ENCODE peak calls at places on chromosomes 1 and 21, in ten cellular contexts. L is H1, Z is lower lobe of right lung, I is keratinocyte, E is heart right ventricle, G is IMR-90, U is Karpas-422, B is SJSA1, M is kidney, A is left ventricle myocardium inferior. Y is an unnamed sample. For H3K9me3, the result is how much of the 10 kb centered on the place peaks cover.

GRCh38 chr1:33640114-33640660 is 167.7 kb downstream of the ZSCAN20 start:
- DNase-seq in L (no peak), Z (no peak), I (no peak), E (no peak), G (peak), U (no peak), B (no peak), M (no peak), A (no peak), Y (no peak)

GRCh38 chr1:163174524-163175437 is 27.9 kb downstream of the RGS5 start:
- DNase-seq in L (peak), Z (peak), I (no peak), E (peak), G (peak), U (peak), B (peak), M (peak), A (peak), Y (peak)

GRCh38 chr1:180155202-180155682 is 573 bp downstream of the QSOX1 start:
- DNase-seq in L (no peak), Z (no peak), I (no peak), E (peak), G (no peak), U (no peak), B (no peak), M (no peak), A (no peak), Y (no peak)

GRCh38 chr1:12179111-12179519 is 12.3 kb downstream of the TNFRSF1B start:
- DNase-seq in L (no peak), Z (no peak), I (no peak), E (no peak), G (peak), U (no peak), B (peak), M (no peak), A (no peak), Y (peak)

GRCh38 chr1:151968058-151968457 is 25.6 kb downstream of the S100A10 start:
- DNase-seq in L (no peak), Z (no peak), I (no peak), E (no peak), G (peak), U (peak), B (peak), M (no peak), A (no peak), Y (peak)

GRCh38 chr1:81237531-81238528 is 562.9 kb upstream of the ADGRL2 start:
- DNase-seq in L (no peak), Z (no peak), I (no peak), E (no peak), G (peak), U (no peak), B (no peak), M (no peak), A (no peak), Y (peak)

GRCh38 chr1:190478193-190479007 is 736 bp upstream of the BRINP3 start:
- DNase-seq in L (no peak), Z (no peak), I (no peak), E (no peak), G (peak), U (no peak), B (no peak), M (peak), A (no peak), Y (no peak)

GRCh38 chr1:243473281-243474210 is 217.7 kb downstream of the SDCCAG8 start:
- DNase-seq in L (no peak), Z (no peak), I (no peak), E (no peak), G (peak), U (no peak), B (no peak), M (no peak), A (no peak), Y (no peak)

GRCh38 chr1:22702671-22703070 is 8.0 kb upstream of the EPHB2 start:
- DNase-seq in L (no peak), Z (no peak), I (no peak), E (no peak), G (peak), U (no peak), B (no peak), M (no peak), A (no peak), Y (no peak)

GRCh38 chr1:152111515-152111968 is 3.7 kb downstream of the TCHH start:
- DNase-seq in L (no peak), Z (no peak), I (no peak), E (no peak), G (peak), U (peak), B (peak), M (peak), A (no peak), Y (no peak)

GRCh38 chr1:184367427-184368038 is 19.3 kb upstream of the C1orf21 start:
- DNase-seq in L (no peak), Z (no peak), I (no peak), E (no peak), G (no peak), U (no peak), B (no peak), M (no peak), A (no peak), Y (no peak)

GRCh38 chr1:228544921-228545591 is 57.9 kb downstream of the RNF187 start:
- DNase-seq in L (no peak), Z (no peak), I (no peak), E (no peak), G (no peak), U (no peak), B (no peak), M (no peak), A (no peak), Y (no peak)

GRCh38 chr1:65812065-65812464 is 19.4 kb downstream of the PDE4B start:
- DNase-seq in L (no peak), Z (no peak), I (no peak), E (no peak), G (peak), U (no peak), B (no peak), M (no peak), A (peak), Y (peak)

GRCh38 chr1:167105150-167105840 is 11.4 kb downstream of the STYXL2 start:
- DNase-seq in L (no peak), Z (no peak), I (no peak), E (no peak), G (no peak), U (no peak), B (no peak), M (no peak), A (no peak), Y (peak)

GRCh38 chr1:43912607-43913006 is 21.0 kb upstream of the ARTN start:
- DNase-seq in L (no peak), Z (no peak), I (peak), E (no peak), G (peak), U (no peak), B (no peak), M (no peak), A (no peak), Y (peak)

GRCh38 chr1:246647113-246647512 is 77.1 kb upstream of the SCCPDH start:
- DNase-seq in L (peak), Z (no peak), I (no peak), E (peak), G (peak), U (peak), B (no peak), M (peak), A (peak), Y (peak)

GRCh38 chr1:231931846-231932454 is 305.4 kb downstream of the DISC1 start:
- DNase-seq in L (peak), Z (no peak), I (no peak), E (no peak), G (no peak), U (peak), B (no peak), M (no peak), A (no peak), Y (peak)

GRCh38 chr1:186442651-186443114 is 18.2 kb downstream of the PDC start:
- DNase-seq in L (no peak), Z (no peak), I (no peak), E (no peak), G (peak), U (no peak), B (no peak), M (no peak), A (no peak), Y (no peak)

GRCh38 chr1:89576016-89576415 is 51.4 kb downstream of the LRRC8B start:
- DNase-seq in L (no peak), Z (no peak), I (no peak), E (no peak), G (no peak), U (no peak), B (no peak), M (no peak), A (no peak), Y (no peak)

GRCh38 chr1:44103270-44104131 is 15.1 kb upstream of the KLF17 start:
- DNase-seq in L (no peak), Z (no peak), I (no peak), E (no peak), G (no peak), U (no peak), B (peak), M (no peak), A (no peak), Y (no peak)

GRCh38 chr1:14842891-14843290 is 244.4 kb downstream of the KAZN start:
- DNase-seq in L (no peak), Z (no peak), I (no peak), E (no peak), G (peak), U (no peak), B (peak), M (no peak), A (no peak), Y (no peak)

GRCh38 chr1:200837931-200838571 is 34.7 kb upstream of the GPR25 start:
- DNase-seq in L (no peak), Z (no peak), I (no peak), E (no peak), G (peak), U (peak), B (no peak), M (no peak), A (no peak), Y (no peak)

GRCh38 chr1:9835758-9836631 is 12.2 kb upstream of the CLSTN1 start:
- DNase-seq in L (no peak), Z (no peak), I (no peak), E (no peak), G (peak), U (no peak), B (no peak), M (peak), A (peak), Y (peak)

GRCh38 chr1:115496904-115497527 is 144.8 kb upstream of the VANGL1 start:
- DNase-seq in L (no peak), Z (no peak), I (no peak), E (no peak), G (peak), U (no peak), B (peak), M (no peak), A (no peak), Y (peak)

DNA sequence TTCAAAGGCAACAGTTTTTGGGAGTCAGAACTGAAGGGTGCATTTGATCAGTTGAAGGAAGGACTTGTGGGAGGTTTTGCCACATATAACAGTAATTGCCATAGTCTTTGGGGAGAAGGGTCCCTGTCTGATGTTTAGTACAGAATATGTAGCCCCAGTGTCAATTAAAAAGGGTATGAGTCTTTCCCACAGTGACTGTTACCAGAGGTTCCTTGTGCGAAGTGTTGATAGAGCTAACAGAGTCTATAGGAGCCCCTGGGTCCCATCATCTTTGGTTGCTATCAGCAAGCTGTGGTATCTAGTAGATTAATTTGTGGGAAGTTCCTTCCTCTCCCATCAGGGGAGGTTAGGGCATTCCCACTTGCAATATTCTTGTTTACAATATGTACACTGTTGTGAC is 329.2 kb downstream of the PTPRU start:
- DNase-seq in L (no peak), Z (no peak), I (no peak), E (no peak), G (no peak), U (no peak), B (no peak), M (no peak), A (no peak), Y (no peak)
- H3K9me3 ChIP-seq in L (under half), Z (under half), I (under half), E (under half), G (under half), U (under half), B (under half), M (under half), A (half or more), Y (under half)

GRCh38 chr1:26922901-26923300 is 1.4 kb downstream of the NUDC start:
- DNase-seq in L (no peak), Z (no peak), I (no peak), E (no peak), G (no peak), U (no peak), B (no peak), M (no peak), A (no peak), Y (no peak)
- H3K4me3 ChIP-seq in L (peak), Z (peak), I (peak), E (no peak), G (no peak), U (peak), B (peak), M (peak), A (peak), Y (peak)

GRCh38 chr1:49048188-49048587 is 271.5 kb upstream of the BEND5 start:
- DNase-seq in L (no peak), Z (no peak), I (no peak), E (no peak), G (no peak), U (no peak), B (no peak), M (no peak), A (no peak), Y (peak)

GRCh38 chr1:49050041-49050440 is 273.4 kb upstream of the BEND5 start:
- DNase-seq in L (no peak), Z (no peak), I (no peak), E (no peak), G (no peak), U (no peak), B (no peak), M (no peak), A (no peak), Y (no peak)

GRCh38 chr1:49045371-49045770 is 268.7 kb upstream of the BEND5 start:
- DNase-seq in L (no peak), Z (no peak), I (no peak), E (no peak), G (no peak), U (no peak), B (no peak), M (no peak), A (no peak), Y (no peak)

GRCh38 chr1:49051647-49052046 is 275.0 kb upstream of the BEND5 start:
- DNase-seq in L (no peak), Z (no peak), I (no peak), E (no peak), G (no peak), U (no peak), B (no peak), M (no peak), A (no peak), Y (no peak)

DNA sequence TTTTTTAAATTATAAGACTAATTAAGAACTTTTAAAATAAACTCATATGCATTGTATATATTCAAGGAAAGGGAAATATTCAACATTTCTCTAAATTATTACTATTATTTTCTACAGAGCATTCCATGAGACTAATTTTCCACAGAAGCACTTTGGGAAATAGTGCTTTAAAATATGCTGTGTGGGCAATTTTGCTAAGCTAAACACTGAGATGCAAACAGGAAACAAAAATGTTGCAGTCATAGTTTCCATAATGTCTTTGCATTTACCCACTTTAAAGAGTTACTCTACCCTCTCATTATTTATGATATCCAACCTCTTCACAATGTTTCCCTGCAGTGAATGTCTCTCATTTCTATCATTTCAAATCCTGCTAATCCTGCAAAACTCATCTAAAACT is 269.6 kb upstream of the BEND5 start:
- DNase-seq in L (no peak), Z (no peak), I (no peak), E (no peak), G (no peak), U (no peak), B (no peak), M (no peak), A (no peak), Y (no peak)
- H3K9me3 ChIP-seq in L (half or more), Z (under half), I (under half), E (under half), G (under half), U (under half), B (under half), M (under half), A (under half), Y (under half)

GRCh38 chr21:36948686-36949085 is 17.8 kb downstream of the HLCS start:
- DNase-seq in L (no peak), Z (no peak), I (no peak), E (no peak), G (peak), U (no peak), B (no peak), M (no peak), A (no peak), Y (no peak)

GRCh38 chr21:36949171-36950141 is 17.0 kb downstream of the HLCS start:
- DNase-seq in L (no peak), Z (no peak), I (no peak), E (no peak), G (no peak), U (no peak), B (no peak), M (no peak), A (no peak), Y (no peak)

GRCh38 chr21:36945496-36946138 is 20.9 kb downstream of the HLCS start:
- DNase-seq in L (no peak), Z (no peak), I (no peak), E (no peak), G (peak), U (no peak), B (no peak), M (no peak), A (no peak), Y (no peak)

DNA sequence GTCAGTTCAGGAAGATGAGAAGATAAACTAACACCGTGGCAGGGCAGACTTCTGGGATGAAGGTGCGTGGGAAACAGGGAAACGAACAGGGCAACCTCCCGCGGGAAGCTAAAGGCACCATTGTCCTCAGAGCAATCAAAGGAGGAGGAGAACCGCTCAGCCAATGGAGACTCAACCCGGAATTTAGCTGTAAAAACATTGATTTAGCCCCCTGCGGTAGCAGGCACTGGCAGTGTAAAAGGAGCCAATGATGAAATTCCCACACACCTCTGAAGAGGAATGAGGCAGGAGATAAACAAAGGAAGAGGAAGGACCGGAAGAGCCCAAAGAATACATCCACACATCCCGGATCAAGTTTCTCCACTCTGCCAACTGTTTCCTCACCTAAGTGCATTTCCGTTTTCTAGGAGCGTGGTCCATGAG is 19.5 kb downstream of the HLCS start:
- DNase-seq in L (no peak), Z (no peak), I (no peak), E (no peak), G (no peak), U (no peak), B (no peak), M (no peak), A (no peak), Y (no peak)
- H3K4me3 ChIP-seq in L (no peak), Z (no peak), I (no peak), E (no peak), G (no peak), U (no peak), B (no peak), M (no peak), A (no peak), Y (no peak)

DNA sequence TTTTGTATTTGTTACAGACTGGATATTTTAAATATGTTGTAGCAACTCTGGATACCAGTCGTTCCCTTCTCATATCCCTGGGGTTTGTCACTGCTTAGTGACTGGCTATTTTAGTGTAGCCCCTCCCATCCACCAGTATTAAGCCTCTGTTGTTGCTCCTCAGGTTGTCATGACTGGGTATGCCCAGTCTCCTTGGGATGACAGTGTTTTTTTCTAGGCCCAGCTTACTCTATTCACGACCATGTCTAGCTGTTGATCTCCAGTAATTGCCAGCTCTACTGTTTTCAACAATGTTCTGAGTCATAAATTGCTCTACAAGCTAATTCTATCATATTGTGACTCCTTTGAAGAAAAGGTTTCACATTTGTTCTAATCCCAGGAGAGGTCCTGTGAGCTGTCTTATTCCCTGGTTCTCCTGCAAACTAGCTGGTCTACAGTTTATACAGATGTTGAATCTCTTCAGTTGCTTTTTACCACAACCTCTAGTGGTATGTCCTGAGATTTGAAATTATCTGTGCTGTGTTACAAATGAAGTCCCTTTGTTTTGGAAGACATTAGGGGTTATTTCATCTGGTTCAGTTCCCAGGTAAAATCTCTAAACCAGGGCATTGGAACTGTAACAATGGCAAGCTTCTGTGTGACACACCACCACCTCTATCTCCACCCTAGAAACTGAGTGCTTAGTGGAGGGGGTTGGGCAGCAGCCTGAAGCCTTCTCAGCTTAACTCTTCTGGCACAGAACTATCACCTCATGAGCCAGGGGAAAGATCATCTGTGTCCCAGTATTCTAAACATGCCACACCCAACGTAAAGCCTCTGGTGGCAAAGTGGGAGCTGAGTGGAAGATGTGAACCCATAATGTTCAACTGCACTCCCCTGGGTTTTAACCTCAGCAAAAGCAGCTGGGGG is 124.6 kb downstream of the TRIM33 start:
- DNase-seq in L (no peak), Z (no peak), I (no peak), E (no peak), G (no peak), U (no peak), B (no peak), M (no peak), A (no peak), Y (no peak)
- H3K9me3 ChIP-seq in L (under half), Z (under half), I (under half), E (under half), G (under half), U (under half), B (under half), M (under half), A (under half), Y (under half)

GRCh38 chr1:116738673-116739370 is 15.4 kb upstream of the CD2 start:
- DNase-seq in L (no peak), Z (no peak), I (no peak), E (no peak), G (no peak), U (no peak), B (no peak), M (no peak), A (no peak), Y (no peak)
- H3K4me3 ChIP-seq in L (no peak), Z (no peak), I (no peak), E (no peak), G (no peak), U (no peak), B (no peak), M (no peak), A (no peak), Y (no peak)

DNA sequence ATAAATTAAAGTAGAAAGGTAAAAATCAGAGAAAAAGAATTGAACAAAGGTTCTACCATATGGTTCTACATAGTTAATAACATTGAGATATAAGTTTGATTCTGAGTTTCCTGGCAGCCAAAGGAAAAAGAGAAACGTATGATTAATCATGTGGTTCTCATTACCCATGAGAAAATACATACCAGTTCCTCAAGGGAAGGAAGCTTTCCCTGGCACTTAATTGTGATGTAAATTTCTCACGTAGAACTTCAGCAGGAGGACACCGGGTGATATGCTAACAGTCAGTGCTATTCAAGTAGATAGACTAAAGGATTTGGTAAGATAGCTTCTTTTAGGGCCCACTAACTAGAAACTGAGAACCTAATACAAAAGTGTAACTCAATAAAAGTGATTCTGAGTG is 218.5 kb downstream of the NFIA start:
- DNase-seq in L (no peak), Z (no peak), I (no peak), E (no peak), G (no peak), U (no peak), B (no peak), M (no peak), A (no peak), Y (no peak)
- H3K9me3 ChIP-seq in L (under half), Z (under half), I (under half), E (under half), G (under half), U (under half), B (under half), M (under half), A (under half), Y (under half)